ENCODE peak calls at places on chromosomes 12 and 14, in four cellular contexts. E is K562, I is GM12878, J is HepG2. U is an unnamed sample.

GRCh38 chr12:130482448-130482847 is 144.8 kb downstream of the PIWIL1 start:
- DNase-seq in E (no peak), I (no peak), J (no peak), U (no peak)

GRCh38 chr12:52314511-52314910 is 6.7 kb downstream of the KRT83 start:
- DNase-seq in E (no peak), I (no peak), J (no peak), U (no peak)

GRCh38 chr14:24851837-24852236 is 198.1 kb downstream of the STXBP6 start:
- DNase-seq in E (no peak), I (no peak), J (no peak), U (no peak)

GRCh38 chr14:97107760-97108159 is 310.6 kb downstream of the VRK1 start:
- DNase-seq in E (no peak), I (no peak), J (no peak), U (no peak)

GRCh38 chr14:72664651-72665050 is 229.2 kb downstream of the DPF3 start:
- DNase-seq in E (no peak), I (no peak), J (no peak), U (no peak)

GRCh38 chr12:12788675-12789368 is 3.4 kb downstream of the APOLD1 start:
- DNase-seq in E (peak), I (no peak), J (peak), U (peak)

GRCh38 chr12:48311313-48311712 is 39.4 kb downstream of the ZNF641 start:
- DNase-seq in E (peak), I (no peak), J (no peak), U (no peak)

GRCh38 chr14:89198544-89199329 is 218.3 kb downstream of the FOXN3 start:
- DNase-seq in E (no peak), I (no peak), J (no peak), U (no peak)

GRCh38 chr14:101330416-101331140 is 230.7 kb upstream of the DIO3 start:
- DNase-seq in E (no peak), I (no peak), J (peak), U (no peak)

GRCh38 chr12:128644664-128645296 is 179.0 kb downstream of the SLC15A4 start:
- DNase-seq in E (peak), I (no peak), J (peak), U (peak)

GRCh38 chr12:131829795-131830334 is 1.7 kb downstream of the MMP17 start:
- DNase-seq in E (no peak), I (no peak), J (no peak), U (no peak)

GRCh38 chr12:81337891-81338290 is 260.0 kb downstream of the ACSS3 start:
- DNase-seq in E (no peak), I (no peak), J (no peak), U (no peak)

GRCh38 chr12:12506541-12506940 is 56.1 kb downstream of the DUSP16 start:
- DNase-seq in E (no peak), I (no peak), J (no peak), U (peak)

GRCh38 chr14:22265319-22266140 is 323.5 kb downstream of the DAD1 start:
- DNase-seq in E (no peak), I (no peak), J (no peak), U (no peak)

GRCh38 chr12:56377310-56377988 is 14.8 kb upstream of the APOF start:
- DNase-seq in E (peak), I (no peak), J (no peak), U (no peak)

GRCh38 chr14:50717826-50718225 is 49.7 kb upstream of the SAV1 start:
- DNase-seq in E (no peak), I (no peak), J (no peak), U (no peak)

GRCh38 chr14:91004987-91005386 is 55.5 kb downstream of the RPS6KA5 start:
- DNase-seq in E (no peak), I (no peak), J (no peak), U (no peak)

GRCh38 chr12:44314007-44314500 is 478.2 kb downstream of the TMEM117 start:
- DNase-seq in E (no peak), I (no peak), J (no peak), U (no peak)

GRCh38 chr12:44313188-44313587 is 477.3 kb downstream of the TMEM117 start:
- DNase-seq in E (no peak), I (no peak), J (no peak), U (no peak)

GRCh38 chr12:44317651-44318126 is 481.8 kb downstream of the TMEM117 start:
- DNase-seq in E (no peak), I (no peak), J (peak), U (peak)
- TF ChIP-seq FOXK2 in E (no peak), I (no peak), J (no peak), U (no peak)

GRCh38 chr12:122921917-122922316 is 26.0 kb upstream of the VPS37B start:
- DNase-seq in E (no peak), I (no peak), J (no peak), U (no peak)
- TF ChIP-seq FOXK2 in E (no peak), I (no peak), J (no peak), U (no peak)

GRCh38 chr12:7787574-7788315 is 1.5 kb upstream of the NANOG start:
- DNase-seq in E (no peak), I (no peak), J (peak), U (no peak)
- TF ChIP-seq FOXK2 in E (no peak), I (no peak), J (no peak), U (no peak)

GRCh38 chr12:68956466-68956865 is 23.5 kb upstream of the CPM start:
- DNase-seq in E (no peak), I (no peak), J (no peak), U (no peak)
- TF ChIP-seq FOXK2 in E (no peak), I (no peak), J (no peak), U (no peak)

DNA sequence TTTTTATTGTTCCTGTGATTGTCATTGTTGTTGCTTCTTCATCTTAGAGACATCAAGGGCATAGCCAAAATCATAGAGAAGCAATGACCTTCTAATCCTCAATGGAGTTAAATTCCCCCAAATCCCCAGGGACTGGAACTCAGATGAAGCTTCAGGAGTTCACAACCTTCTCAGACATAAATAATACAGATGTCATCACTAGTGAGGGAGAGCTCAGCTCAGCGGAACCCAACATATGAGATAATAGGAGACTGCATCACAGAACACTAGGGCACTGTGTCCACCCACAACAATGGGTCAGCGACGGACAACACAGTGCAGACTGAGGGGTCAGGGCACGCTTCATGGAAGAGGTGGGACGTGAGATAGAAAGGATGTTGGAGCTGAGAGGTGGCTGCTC is 1290.4 kb upstream of the TMEM132C start:
- DNase-seq in E (no peak), I (no peak), J (no peak), U (no peak)
- TF ChIP-seq FOXK2 in E (no peak), I (no peak), J (no peak), U (no peak)

DNA sequence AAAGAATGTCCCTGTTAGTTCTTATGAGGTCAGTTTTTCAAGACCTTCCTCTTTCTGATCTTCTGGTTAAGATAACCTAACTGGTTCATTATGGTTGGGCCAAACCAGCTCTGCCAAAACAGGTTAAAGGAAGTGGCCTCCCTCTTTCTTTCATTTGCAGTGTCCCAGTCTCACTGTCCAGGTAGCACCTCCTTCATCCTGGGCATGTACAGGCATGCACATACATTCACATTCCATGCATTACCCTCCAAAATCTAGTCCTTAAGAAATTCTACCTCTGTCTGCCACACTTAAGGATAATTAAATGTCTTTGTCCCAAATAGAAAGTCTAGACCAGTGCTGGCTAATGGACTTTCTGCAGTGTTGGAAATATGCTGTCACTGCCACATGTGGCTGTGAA is 169.2 kb downstream of the PCNX1 start:
- DNase-seq in E (no peak), I (no peak), J (no peak), U (no peak)
- TF ChIP-seq FOXK2 in E (no peak), I (no peak), J (no peak), U (no peak)

DNA sequence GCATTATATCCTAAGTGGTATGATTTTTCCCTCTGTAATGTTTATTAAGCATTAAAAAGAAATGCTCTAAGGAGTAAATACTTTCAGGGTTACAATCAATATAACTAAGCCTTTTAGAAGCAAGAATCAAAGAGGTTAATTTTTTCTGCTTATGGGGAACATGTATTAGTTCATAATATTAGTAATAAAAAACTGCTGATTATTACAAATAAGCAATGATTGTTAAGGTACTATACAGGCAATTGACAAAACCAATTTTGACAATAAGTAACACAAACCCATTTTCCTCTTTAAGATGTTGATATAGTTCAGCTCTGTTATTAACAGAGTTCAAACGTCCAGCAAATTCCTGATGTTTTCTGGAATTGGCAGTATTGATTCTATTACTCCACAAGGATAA is 31.8 kb downstream of the INTS13 start:
- DNase-seq in E (no peak), I (no peak), J (no peak), U (no peak)
- TF ChIP-seq FOXK2 in E (no peak), I (no peak), J (no peak), U (no peak)

DNA sequence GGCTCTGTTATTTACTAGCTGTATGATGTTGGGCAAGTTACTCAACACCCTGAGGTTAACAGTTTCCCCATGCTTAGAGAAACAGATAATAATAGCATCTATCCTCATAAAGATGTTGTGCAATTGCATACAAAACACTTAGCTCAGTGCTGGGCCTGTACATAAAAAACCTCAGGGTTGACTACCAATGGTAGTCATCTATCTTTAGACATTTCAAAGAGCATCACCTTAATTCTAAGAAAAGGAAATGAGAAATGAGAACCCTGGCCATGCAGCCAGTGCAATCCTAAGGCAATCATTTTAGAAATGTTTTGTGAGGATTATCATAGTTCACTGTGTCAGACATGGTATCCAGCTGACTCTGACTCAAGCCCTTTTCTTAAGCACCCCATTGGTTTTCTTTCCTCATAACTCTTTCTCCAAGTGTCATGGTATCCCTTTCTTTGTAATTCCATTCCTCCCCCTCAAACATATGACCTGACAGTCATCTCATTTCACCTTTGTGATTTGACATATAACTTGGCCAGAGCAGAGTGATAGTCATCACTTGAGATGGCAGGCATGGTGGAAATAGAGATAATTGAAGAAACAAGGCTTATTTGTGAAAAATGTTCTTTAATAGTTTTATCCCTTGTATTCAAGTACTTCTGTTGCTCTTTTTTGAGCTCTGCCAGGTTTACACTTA is 29.5 kb upstream of the OSBPL8 start:
- DNase-seq in E (no peak), I (no peak), J (no peak), U (no peak)
- TF ChIP-seq FOXK2 in E (no peak), I (no peak), J (no peak), U (no peak)

GRCh38 chr14:94045563-94046345 is 19.6 kb downstream of the OTUB2 start:
- DNase-seq in E (no peak), I (no peak), J (no peak), U (no peak)

GRCh38 chr14:94044476-94045091 is 18.4 kb downstream of the OTUB2 start:
- DNase-seq in E (no peak), I (no peak), J (no peak), U (no peak)

GRCh38 chr14:94043756-94044475 is 17.8 kb downstream of the OTUB2 start:
- DNase-seq in E (no peak), I (no peak), J (no peak), U (no peak)

GRCh38 chr14:94046696-94047250 is 20.6 kb downstream of the OTUB2 start:
- DNase-seq in E (no peak), I (no peak), J (no peak), U (no peak)

GRCh38 chr14:94045101-94045500 is 19.0 kb downstream of the OTUB2 start:
- DNase-seq in E (no peak), I (no peak), J (no peak), U (no peak)
- TF ChIP-seq FOXK2 in E (no peak), I (no peak), J (no peak), U (no peak)